ENCODE peak calls at places on chromosome 19, in ten cellular contexts. R, B, O, H, Y, S, I, F, P and A are unnamed samples.

GRCh38 chr19:40663712-40664692 is 26.4 kb downstream of the NUMBL start:
- DNase-seq in R (no peak), S (peak), B (no peak), Y (peak), I (no peak), O (peak), F (no peak), P (no peak), H (no peak), A (no peak)

GRCh38 chr19:57002195-57002601 is 117.6 kb upstream of the USP29 start:
- DNase-seq in O (no peak), F (no peak), S (no peak), B (no peak), P (no peak), Y (no peak), R (no peak), H (no peak), I (no peak), A (no peak)

GRCh38 chr19:41570639-41571112 is 5.3 kb upstream of the CEACAM21 start:
- DNase-seq in R (peak), P (peak), I (peak), O (peak), B (peak), S (peak), H (peak), Y (peak), F (peak), A (peak)

GRCh38 chr19:2371656-2372055 is 11.6 kb downstream of the TMPRSS9 start:
- DNase-seq in B (peak), R (no peak), H (peak), P (no peak), I (peak), S (no peak), Y (no peak), F (no peak), O (no peak), A (no peak)

GRCh38 chr19:50628146-50628545 is 11.5 kb downstream of the SYT3 start:
- DNase-seq in S (no peak), B (no peak), Y (no peak), O (no peak), R (no peak), F (peak), I (no peak), P (no peak), H (no peak), A (no peak)

GRCh38 chr19:33390120-33390907 is 16.8 kb downstream of the CEBPG start:
- DNase-seq in S (no peak), Y (no peak), H (no peak), I (no peak), F (peak), R (no peak), O (no peak), P (no peak), B (no peak), A (no peak)

GRCh38 chr19:32924200-32924599 is 47.6 kb downstream of the CEP89 start:
- DNase-seq in F (no peak), R (no peak), B (peak), Y (no peak), H (no peak), I (peak), P (no peak), S (no peak), O (no peak), A (no peak)

GRCh38 chr19:55248166-55248675 is 10.6 kb downstream of the PPP6R1 start:
- DNase-seq in Y (no peak), F (no peak), H (no peak), O (no peak), I (no peak), S (no peak), B (no peak), P (no peak), R (no peak), A (no peak)

GRCh38 chr19:16613841-16614240 is 14.2 kb downstream of the MED26 start:
- DNase-seq in P (no peak), Y (no peak), B (no peak), R (no peak), I (no peak), S (no peak), F (no peak), H (no peak), O (no peak), A (no peak)

GRCh38 chr19:57934820-57935665 is at the start of gene ZNF418:
- DNase-seq in S (peak), F (peak), R (peak), H (no peak), O (peak), I (peak), B (no peak), Y (peak), P (peak), A (peak)

GRCh38 chr19:47243776-47244547 is 12.4 kb upstream of the CCDC9 start:
- DNase-seq in I (peak), O (peak), P (peak), F (peak), Y (peak), B (peak), S (peak), H (peak), R (peak), A (peak)

GRCh38 chr19:42207767-42208259 is 9.7 kb downstream of the DEDD2 start:
- DNase-seq in H (peak), O (no peak), S (no peak), Y (no peak), I (peak), F (peak), R (peak), P (no peak), B (peak), A (no peak)

GRCh38 chr19:45515081-45515624 is 7.9 kb downstream of the VASP start:
- DNase-seq in F (peak), I (no peak), B (no peak), Y (peak), P (no peak), R (no peak), O (peak), S (peak), H (no peak), A (peak)

GRCh38 chr19:45346449-45346848 is 5.9 kb downstream of the KLC3 start:
- DNase-seq in S (no peak), O (no peak), R (no peak), F (peak), I (no peak), B (no peak), P (no peak), H (no peak), Y (no peak), A (no peak)

GRCh38 chr19:9535934-9536333 is 2.5 kb downstream of the ZNF426 start:
- DNase-seq in O (no peak), Y (no peak), I (no peak), R (no peak), F (no peak), B (no peak), P (no peak), H (no peak), S (no peak), A (no peak)

GRCh38 chr19:50500753-50501151 is 10.2 kb downstream of the JOSD2 start:
- DNase-seq in O (no peak), R (no peak), P (no peak), F (no peak), B (no peak), Y (no peak), I (no peak), H (no peak), S (no peak), A (no peak)

GRCh38 chr19:2327773-2328400 is 499 bp downstream of the LSM7 start:
- DNase-seq in S (peak), O (peak), F (peak), H (peak), R (no peak), B (peak), I (peak), Y (peak), P (no peak), A (no peak)

GRCh38 chr19:45448887-45449299 is 18.9 kb upstream of the FOSB start:
- DNase-seq in O (no peak), I (peak), S (no peak), P (no peak), R (peak), F (no peak), Y (no peak), B (peak), H (no peak), A (peak)

GRCh38 chr19:18975864-18976263 is 34.8 kb upstream of the HOMER3 start:
- DNase-seq in Y (no peak), F (no peak), S (no peak), I (no peak), O (no peak), B (no peak), H (no peak), P (no peak), R (no peak), A (no peak)

GRCh38 chr19:5539431-5539833 is 28.3 kb downstream of the TINCR start:
- DNase-seq in P (peak), S (no peak), H (no peak), I (no peak), Y (no peak), F (peak), R (no peak), B (no peak), O (no peak), A (peak)

GRCh38 chr19:262125-262524 is 29.1 kb downstream of the PLPP2 start:
- DNase-seq in B (no peak), O (no peak), I (no peak), H (no peak), R (no peak), Y (no peak), P (no peak), S (no peak), F (no peak), A (no peak)

GRCh38 chr19:4662812-4663211 is 7.3 kb downstream of the MYDGF start:
- DNase-seq in H (no peak), O (no peak), F (no peak), B (no peak), S (no peak), I (no peak), Y (no peak), P (no peak), R (no peak), A (no peak)

GRCh38 chr19:15895876-15896430 is 1.9 kb downstream of the CYP4F2 start:
- DNase-seq in H (no peak), P (no peak), O (no peak), I (no peak), R (no peak), S (no peak), Y (no peak), B (no peak), F (no peak), A (no peak)

GRCh38 chr19:38433268-38433733 is at the start of gene RYR1:
- DNase-seq in F (peak), H (no peak), P (peak), O (peak), R (no peak), Y (peak), I (peak), B (no peak), S (peak), A (peak)

GRCh38 chr19:29683009-29683408 is 17.7 kb downstream of the PLEKHF1 start:
- DNase-seq in S (no peak), R (no peak), O (no peak), Y (no peak), F (peak), H (no peak), I (no peak), B (peak), P (peak), A (peak)

GRCh38 chr19:995051-995827 is 5.0 kb upstream of the GRIN3B start:
- DNase-seq in Y (no peak), H (no peak), P (no peak), R (no peak), I (no peak), B (no peak), F (no peak), S (no peak), O (no peak), A (no peak)

GRCh38 chr19:41447732-41448332 is 4.9 kb downstream of the ERICH4 start:
- DNase-seq in R (no peak), O (no peak), S (no peak), I (no peak), B (no peak), Y (no peak), P (no peak), H (no peak), F (peak), A (no peak)

GRCh38 chr19:46297700-46298476 is 1.0 kb downstream of the HIF3A start:
- DNase-seq in H (no peak), R (peak), B (no peak), Y (no peak), S (no peak), P (peak), F (peak), I (no peak), O (no peak), A (peak)

GRCh38 chr19:17352608-17353280 is 15.4 kb downstream of the GTPBP3 start:
- DNase-seq in O (no peak), R (no peak), F (peak), P (peak), I (no peak), S (no peak), Y (no peak), H (no peak), B (no peak), A (no peak)

GRCh38 chr19:55116232-55117062 is 990 bp downstream of the PPP1R12C start:
- DNase-seq in S (peak), R (peak), F (peak), B (peak), O (peak), P (peak), H (peak), Y (peak), I (peak), A (peak)

GRCh38 chr19:39126593-39127187 is 1.1 kb downstream of the PAK4 start:
- DNase-seq in F (peak), S (no peak), B (peak), Y (no peak), P (no peak), I (peak), O (no peak), H (peak), R (peak), A (no peak)

GRCh38 chr19:45547965-45548609 is 36.5 kb downstream of the OPA3 start:
- DNase-seq in F (peak), I (peak), B (peak), S (no peak), Y (no peak), O (no peak), R (no peak), P (no peak), H (peak), A (no peak)

GRCh38 chr19:10817291-10818038 is 18.5 kb downstream of the TMED1 start:
- DNase-seq in P (no peak), B (no peak), I (peak), Y (no peak), F (no peak), O (no peak), R (peak), H (no peak), S (no peak), A (no peak)

GRCh38 chr19:2770055-2771013 is 12.7 kb downstream of the SGTA start:
- DNase-seq in S (no peak), Y (no peak), O (no peak), H (no peak), F (peak), B (no peak), I (no peak), R (peak), P (no peak), A (no peak)